ENCODE peak calls at places on chromosomes 4 and X, in eight cellular contexts. U is GM13977; D is HL-60; P is CD8-positive, alpha-beta T cell; R is colonic mucosa; C is body of pancreas; G is progenitor cell of endocrine pancreas; T is Calu3. L is an unnamed sample.

GRCh38 chr4:144906181-144906895 is 191.7 kb downstream of the ANAPC10 start:
- DNase-seq in R (no peak), T (no peak), U (no peak), P (no peak), G (no peak), D (peak; percentile 50), C (no peak), L (no peak)

GRCh38 chrX:43644124-43644701 is 11.9 kb upstream of the MAOA start:
- DNase-seq in T (no peak), C (no peak), U (no peak), P (no peak), D (no peak), G (no peak), R (no peak), L (no peak)

GRCh38 chr4:185144601-185145240 is 1.7 kb downstream of the SLC25A4 start:
- DNase-seq in U (no peak), D (no peak), T (no peak), P (no peak), R (no peak), C (no peak), G (no peak), L (peak; percentile 62)

GRCh38 chr4:59455751-59456150 is 1744.4 kb upstream of the ADGRL3 start:
- DNase-seq in D (no peak), C (no peak), G (no peak), T (no peak), P (no peak), U (no peak), R (no peak), L (no peak)

GRCh38 chr4:117987464-117987863 is 46.8 kb upstream of the NDST3 start:
- DNase-seq in C (no peak), U (no peak), P (no peak), G (no peak), R (no peak), D (peak; percentile 47), T (no peak), L (no peak)

GRCh38 chrX:13791559-13791958 is 25.3 kb downstream of the GPM6B start:
- DNase-seq in T (no peak), P (no peak), U (no peak), R (no peak), G (no peak), D (no peak), C (no peak), L (no peak)

GRCh38 chr4:41719417-41719816 is 29.1 kb downstream of the PHOX2B start:
- DNase-seq in D (no peak), U (no peak), P (no peak), R (no peak), T (no peak), C (no peak), G (no peak), L (no peak)

GRCh38 chrX:110026099-110026844 is 23.4 kb downstream of the TMEM164 start:
- DNase-seq in G (no peak), U (no peak), P (no peak), R (peak; percentile 71), D (no peak), C (no peak), T (peak; percentile 52), L (no peak)

GRCh38 chrX:67604979-67605703 is 61.3 kb downstream of the AR start:
- DNase-seq in P (no peak), G (no peak), D (no peak), U (no peak), C (no peak), R (no peak), T (no peak), L (no peak)

GRCh38 chr4:7647932-7648812 is 213.4 kb upstream of the PSAPL1 start:
- DNase-seq in D (peak; percentile 51), C (no peak), R (no peak), G (no peak), P (no peak), T (no peak), U (no peak), L (no peak)

DNA sequence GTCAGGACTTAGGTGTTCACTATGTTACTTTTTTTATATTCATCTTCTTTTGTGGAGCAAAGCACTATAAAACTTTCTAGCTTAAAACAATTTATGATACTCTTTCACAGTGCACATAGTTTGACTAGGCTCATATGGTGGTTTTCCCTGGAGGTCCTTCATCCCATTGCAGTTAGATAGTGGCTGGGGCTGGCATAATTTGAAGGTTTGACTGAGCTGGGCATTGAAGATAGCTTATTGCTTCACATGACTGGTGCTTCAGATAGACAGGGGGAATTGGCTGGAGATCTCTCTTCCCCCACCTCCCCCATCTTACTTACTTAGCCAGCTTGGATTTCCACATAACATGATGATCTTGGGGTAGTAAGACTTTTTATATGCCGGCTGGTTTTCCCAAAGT is 7.0 kb upstream of the GABRA4 start:
- DNase-seq in D (no peak), P (no peak), R (no peak), G (no peak), T (no peak), U (no peak), C (no peak), L (no peak)
- TF ChIP-seq CTCF in D (no peak), P (no peak), R (no peak), G (no peak), T (no peak), U (no peak), C (no peak), L (no peak)

GRCh38 chr4:109803924-109804571 is 2.2 kb upstream of the CFI start:
- DNase-seq in C (peak; percentile 43), T (peak; percentile 40), R (no peak), G (no peak), U (peak; percentile 30), D (peak; percentile 27), P (no peak), L (no peak)
- TF ChIP-seq CTCF in C (peak; percentile 62), T (peak; percentile 29), R (peak; percentile 39), G (no peak), U (peak; percentile 48), D (peak; percentile 33), P (no peak), L (peak; percentile 39)

GRCh38 chr4:164935363-164935762 is 42.1 kb downstream of the TRIM61 start:
- DNase-seq in D (no peak), C (no peak), P (no peak), U (peak; percentile 40), R (no peak), T (peak; percentile 4), G (no peak), L (no peak)
- TF ChIP-seq CTCF in D (no peak), C (no peak), P (no peak), U (peak; percentile 26), R (no peak), T (no peak), G (peak; percentile 51), L (no peak)

DNA sequence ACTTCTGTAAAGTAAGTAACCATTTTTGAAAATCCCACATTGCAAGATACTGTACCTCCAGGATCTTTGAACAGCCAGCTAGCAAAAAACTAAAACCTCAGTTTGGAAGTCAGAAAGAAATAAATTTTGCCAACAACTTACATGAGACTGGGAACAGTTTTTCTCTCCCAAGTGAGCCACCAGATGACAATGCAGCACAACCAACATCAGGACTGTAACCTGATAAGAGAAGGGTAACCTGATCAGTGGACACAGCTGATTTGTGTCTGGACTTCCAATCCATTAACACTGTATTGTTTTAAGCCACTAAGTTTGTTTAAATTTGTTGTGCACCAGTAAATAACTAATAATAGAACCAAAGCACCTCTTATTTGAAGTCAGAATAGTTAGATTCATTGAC is 923.3 kb downstream of the FAT4 start:
- DNase-seq in C (no peak), G (no peak), P (no peak), D (no peak), R (no peak), T (no peak), U (no peak), L (no peak)
- TF ChIP-seq CTCF in C (no peak), G (no peak), P (no peak), D (no peak), R (no peak), T (no peak), U (no peak), L (no peak)